ENCODE peak calls at places on chromosome 9, in six cellular contexts. D, Z, E, B, U and O are unnamed samples.

GRCh38 chr9:124812401-124813016 is 35.6 kb downstream of the OLFML2A start:
- ATAC-seq in D (peak; percentile 40), Z (no peak), E (no peak), B (no peak), U (peak; percentile 58), O (peak; percentile 35)

GRCh38 chr9:119003882-119004617 is 365.2 kb downstream of the BRINP1 start:
- ATAC-seq in D (no peak), Z (no peak), E (no peak), B (no peak), U (no peak), O (no peak)

GRCh38 chr9:132144708-132145365 is 17.0 kb upstream of the NTNG2 start:
- ATAC-seq in D (peak; percentile 93), Z (no peak), E (no peak), B (no peak), U (no peak), O (peak; percentile 97)

GRCh38 chr9:112705773-112706427 is 12.0 kb downstream of the INIP start:
- ATAC-seq in D (no peak), Z (no peak), E (no peak), B (peak; percentile 56), U (peak; percentile 92), O (no peak)

GRCh38 chr9:68895741-68896478 is 118.0 kb downstream of the PRKACG start:
- ATAC-seq in D (peak; percentile 87), Z (peak; percentile 64), E (peak; percentile 95), B (no peak), U (no peak), O (peak; percentile 80)

GRCh38 chr9:4933861-4934260 is 51.2 kb upstream of the JAK2 start:
- ATAC-seq in D (no peak), Z (no peak), E (no peak), B (no peak), U (no peak), O (no peak)

GRCh38 chr9:117178596-117179111 is 236.2 kb downstream of the ASTN2 start:
- ATAC-seq in D (no peak), Z (no peak), E (no peak), B (no peak), U (no peak), O (no peak)

GRCh38 chr9:76423216-76424177 is 29.3 kb upstream of the RFK start:
- ATAC-seq in D (peak; percentile 44), Z (no peak), E (no peak), B (no peak), U (no peak), O (peak; percentile 43)

GRCh38 chr9:123250504-123250903 is 17.9 kb downstream of the STRBP start:
- ATAC-seq in D (no peak), Z (no peak), E (no peak), B (no peak), U (peak; percentile 41), O (no peak)

GRCh38 chr9:134618163-134618822 is 23.3 kb upstream of the COL5A1 start:
- ATAC-seq in D (no peak), Z (no peak), E (no peak), B (no peak), U (no peak), O (no peak)

GRCh38 chr9:106883030-106883429 is 20.1 kb downstream of the ZNF462 start:
- ATAC-seq in D (no peak), Z (no peak), E (no peak), B (peak; percentile 79), U (peak; percentile 68), O (no peak)

GRCh38 chr9:83379045-83379444 is 159.2 kb downstream of the FRMD3 start:
- ATAC-seq in D (no peak), Z (no peak), E (no peak), B (no peak), U (no peak), O (no peak)

GRCh38 chr9:78821126-78821822 is 524.3 kb downstream of the PSAT1 start:
- ATAC-seq in D (peak; percentile 64), Z (no peak), E (peak; percentile 36), B (no peak), U (peak; percentile 63), O (peak; percentile 52)

GRCh38 chr9:91855196-91855595 is 94.8 kb downstream of the ROR2 start:
- ATAC-seq in D (no peak), Z (no peak), E (no peak), B (no peak), U (no peak), O (no peak)

GRCh38 chr9:112327718-112328450 is 5.5 kb downstream of the PTBP3 start:
- ATAC-seq in D (no peak), Z (no peak), E (no peak), B (no peak), U (peak; percentile 36), O (peak; percentile 86)